ENCODE peak calls at places on chromosomes 7 and 10, in four cellular contexts. One of them, this sample, is unnamed.

GRCh38 chr10:123135415-123136141 is at the start of gene HMX3:
- DNase-seq in H1: peak; percentile 85
- DNase-seq in HepG2: no peak
- DNase-seq in K562: peak; percentile 69
- DNase-seq in this sample: no peak

GRCh38 chr7:74275401-74275881 is 13.8 kb upstream of the CLIP2 start:
- DNase-seq in K562: peak; percentile 57
- DNase-seq in HepG2: no peak
- DNase-seq in H1: peak; percentile 78
- DNase-seq in this sample: peak; percentile 31

GRCh38 chr7:127710635-127711034 is 58.6 kb downstream of the SND1 start:
- DNase-seq in HepG2: no peak
- DNase-seq in K562: no peak
- DNase-seq in H1: no peak
- DNase-seq in this sample: no peak

GRCh38 chr10:3433988-3434387 is 261.4 kb upstream of the PITRM1 start:
- DNase-seq in H1: no peak
- DNase-seq in K562: no peak
- DNase-seq in HepG2: no peak
- DNase-seq in this sample: no peak

GRCh38 chr10:130509881-130510689 is 373.9 kb downstream of the GLRX3 start:
- DNase-seq in K562: no peak
- DNase-seq in H1: no peak
- DNase-seq in HepG2: no peak
- DNase-seq in this sample: no peak

GRCh38 chr7:47483604-47484273 is 98.2 kb downstream of the TNS3 start:
- DNase-seq in K562: no peak
- DNase-seq in H1: no peak
- DNase-seq in HepG2: peak; percentile 36
- DNase-seq in this sample: no peak

GRCh38 chr7:47258798-47259197 is 323.1 kb downstream of the TNS3 start:
- DNase-seq in H1: no peak
- DNase-seq in HepG2: no peak
- DNase-seq in K562: no peak
- DNase-seq in this sample: no peak

GRCh38 chr7:77752016-77752415 is 46.2 kb downstream of the TMEM60 start:
- DNase-seq in H1: no peak
- DNase-seq in K562: peak; percentile 34
- DNase-seq in HepG2: no peak
- DNase-seq in this sample: peak; percentile 76

GRCh38 chr7:81491573-81491972 is 278.3 kb downstream of the HGF start:
- DNase-seq in K562: no peak
- DNase-seq in H1: no peak
- DNase-seq in HepG2: no peak
- DNase-seq in this sample: no peak
- TF ChIP-seq CTCF in K562: no peak
- TF ChIP-seq CTCF in H1: no peak
- TF ChIP-seq CTCF in HepG2: no peak
- TF ChIP-seq CTCF in this sample: no peak

DNA sequence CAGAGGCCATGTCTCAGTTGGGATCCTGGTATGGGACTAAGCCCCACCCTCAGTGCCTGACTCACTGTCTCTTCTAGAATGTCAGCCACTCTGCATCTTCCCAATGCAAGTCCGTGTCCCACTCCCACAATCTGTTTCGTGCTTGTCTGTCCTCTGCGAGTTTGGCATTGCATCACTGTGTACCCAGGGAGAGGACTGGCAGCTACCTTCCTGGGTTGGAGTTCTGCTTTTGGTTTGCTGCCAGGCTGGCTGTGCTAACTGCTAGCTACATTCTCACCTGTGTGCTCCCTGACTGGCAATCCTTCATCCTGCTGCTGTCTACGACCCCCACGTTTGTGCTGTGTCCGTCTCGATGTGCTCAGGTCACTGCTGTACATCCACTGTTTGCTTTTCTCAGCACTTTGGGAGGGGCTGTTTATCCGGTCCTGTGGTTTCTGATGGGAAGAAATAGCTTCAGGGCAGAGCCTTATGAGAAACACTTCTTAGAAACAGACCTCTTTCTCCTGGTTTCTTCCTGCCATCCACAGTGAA is 56.0 kb upstream of the GLI3 start:
- DNase-seq in HepG2: no peak
- DNase-seq in K562: no peak
- DNase-seq in H1: no peak
- DNase-seq in this sample: no peak
- H2AFZ ChIP-seq in HepG2: no peak overlapping the region
- H2AFZ ChIP-seq in K562: no peak overlapping the region
- H2AFZ ChIP-seq in H1: peak overlapping the region; percentile 78
- H2AFZ ChIP-seq in this sample: no peak overlapping the region

GRCh38 chr7:23604296-23604640 is 7.1 kb downstream of the CCDC126 start:
- DNase-seq in K562: no peak
- DNase-seq in HepG2: no peak
- DNase-seq in H1: no peak
- DNase-seq in this sample: no peak
- TF ChIP-seq JUN in K562: no peak
- TF ChIP-seq JUN in HepG2: no peak
- TF ChIP-seq JUN in H1: no peak
- TF ChIP-seq JUN in this sample: no peak

DNA sequence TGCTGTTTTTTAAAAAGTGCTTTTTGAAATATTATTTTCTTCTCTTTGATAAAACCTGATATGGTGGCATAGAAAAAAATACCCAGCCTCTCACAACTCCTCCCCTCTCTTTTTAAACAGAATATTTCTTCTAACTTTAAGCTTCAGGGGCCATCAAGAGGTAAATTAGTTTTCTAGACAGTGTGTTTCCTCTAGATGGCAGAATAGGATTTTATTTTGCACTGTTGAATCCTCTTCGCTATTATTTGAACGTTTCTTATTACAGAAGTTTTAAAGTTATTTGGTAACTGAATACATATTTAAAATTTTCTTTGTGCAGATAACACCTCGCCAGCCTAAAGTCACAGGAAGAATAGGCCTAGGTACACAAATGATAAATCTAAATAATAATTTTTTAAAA is 30.3 kb downstream of the ARL5B start:
- DNase-seq in K562: no peak
- DNase-seq in HepG2: peak; percentile 24
- DNase-seq in H1: no peak
- DNase-seq in this sample: no peak
- TF ChIP-seq CTCF in K562: peak; percentile 72
- TF ChIP-seq CTCF in HepG2: peak; percentile 55
- TF ChIP-seq CTCF in H1: no peak
- TF ChIP-seq CTCF in this sample: no peak

GRCh38 chr7:116517626-116518025 is 7.2 kb upstream of the CAV1 start:
- DNase-seq in H1: no peak
- DNase-seq in K562: no peak
- DNase-seq in HepG2: no peak
- DNase-seq in this sample: no peak
- H2AFZ ChIP-seq in H1: no peak overlapping the region
- H2AFZ ChIP-seq in K562: no peak overlapping the region
- H2AFZ ChIP-seq in HepG2: no peak overlapping the region
- H2AFZ ChIP-seq in this sample: no peak overlapping the region

GRCh38 chr7:102234131-102234530 is 52.5 kb upstream of the SH2B2 start:
- DNase-seq in HepG2: no peak
- DNase-seq in H1: no peak
- DNase-seq in K562: no peak
- DNase-seq in this sample: no peak

GRCh38 chr7:102227371-102227770 is 59.3 kb upstream of the SH2B2 start:
- DNase-seq in H1: no peak
- DNase-seq in HepG2: no peak
- DNase-seq in K562: no peak
- DNase-seq in this sample: no peak

GRCh38 chr7:102232686-102233286 is 53.9 kb upstream of the SH2B2 start:
- DNase-seq in HepG2: no peak
- DNase-seq in H1: no peak
- DNase-seq in K562: no peak
- DNase-seq in this sample: no peak

GRCh38 chr7:102228935-102229334 is 57.7 kb upstream of the SH2B2 start:
- DNase-seq in K562: no peak
- DNase-seq in HepG2: no peak
- DNase-seq in H1: no peak
- DNase-seq in this sample: no peak

DNA sequence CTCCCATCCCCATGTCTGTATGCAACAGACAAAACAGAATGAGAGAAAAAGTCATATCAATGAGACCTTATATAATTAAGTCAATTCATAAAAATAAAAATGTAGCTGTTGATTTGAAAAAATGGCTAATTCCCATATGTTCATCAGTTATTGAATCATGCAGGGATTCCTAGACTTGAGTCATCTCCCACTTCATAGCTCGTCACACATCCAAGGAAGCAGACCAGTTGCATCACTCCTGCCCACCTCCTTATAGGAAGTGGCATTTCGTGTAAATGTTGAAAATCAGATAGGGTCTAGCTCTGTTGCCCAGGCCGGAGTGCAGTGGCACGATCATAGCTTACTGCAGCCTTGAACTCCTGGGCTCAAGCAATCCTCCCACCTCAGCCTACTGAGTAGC is 56.1 kb upstream of the SH2B2 start:
- DNase-seq in H1: no peak
- DNase-seq in HepG2: no peak
- DNase-seq in K562: no peak
- DNase-seq in this sample: no peak
- TF ChIP-seq JUN in H1: no peak
- TF ChIP-seq JUN in HepG2: no peak
- TF ChIP-seq JUN in K562: no peak
- TF ChIP-seq JUN in this sample: no peak